ENCODE peak calls at places on chromosomes 1 and 21, in nine cellular contexts. N is upper lobe of right lung; F is vagina; D is CD8-positive, alpha-beta T cell; P is left ventricle myocardium inferior; A is cardiac muscle cell; T is heart left ventricle; M is IMR-90; H is kidney. G is an unnamed sample.

GRCh38 chr1:215279682-215280081 is 197.1 kb downstream of the KCNK2 start:
- DNase-seq in N (no peak), F (no peak), D (no peak), P (no peak), A (no peak), T (no peak), M (no peak), H (no peak), G (no peak)

GRCh38 chr1:230643887-230644286 is 1.6 kb downstream of the COG2 start:
- DNase-seq in N (no peak), F (no peak), D (no peak), P (no peak), A (peak; percentile 25), T (no peak), M (peak; percentile 51), H (no peak), G (no peak)

GRCh38 chr1:50697440-50698421 is 262.3 kb downstream of the FAF1 start:
- DNase-seq in N (no peak), F (no peak), D (no peak), P (no peak), A (peak; percentile 40), T (no peak), M (peak; percentile 62), H (no peak), G (no peak)

GRCh38 chr1:99627615-99628014 is 18.3 kb upstream of the PALMD start:
- DNase-seq in N (no peak), F (no peak), D (no peak), P (no peak), A (no peak), T (no peak), M (no peak), H (no peak), G (no peak)

GRCh38 chr1:49251385-49251784 is 474.7 kb upstream of the BEND5 start:
- DNase-seq in N (no peak), F (no peak), D (no peak), P (no peak), A (no peak), T (no peak), M (no peak), H (no peak), G (no peak)

GRCh38 chr1:169348356-169349036 is 19.1 kb downstream of the NME7 start:
- DNase-seq in N (no peak), F (no peak), D (peak; percentile 20), P (no peak), A (peak; percentile 77), T (no peak), M (peak; percentile 68), H (no peak), G (no peak)

GRCh38 chr1:24969616-24970398 is 39.7 kb upstream of the RUNX3 start:
- DNase-seq in N (no peak), F (no peak), D (no peak), P (no peak), A (no peak), T (no peak), M (no peak), H (peak; percentile 56), G (no peak)

GRCh38 chr1:69673301-69673700 is 105.6 kb downstream of the LRRC7 start:
- DNase-seq in N (no peak), F (no peak), D (no peak), P (no peak), A (peak; percentile 4), T (no peak), M (no peak), H (no peak), G (no peak)

GRCh38 chr1:17873007-17873675 is 118.0 kb downstream of the ACTL8 start:
- DNase-seq in N (no peak), F (no peak), D (no peak), P (peak; percentile 73), A (no peak), T (peak; percentile 32), M (no peak), H (peak; percentile 51), G (no peak)

GRCh38 chr1:44345187-44345775 is 9.8 kb downstream of the ERI3 start:
- DNase-seq in N (no peak), F (no peak), D (no peak), P (no peak), A (no peak), T (no peak), M (no peak), H (no peak), G (no peak)

GRCh38 chr1:44351289-44351688 is 3.8 kb downstream of the ERI3 start:
- DNase-seq in N (no peak), F (no peak), D (no peak), P (no peak), A (no peak), T (no peak), M (no peak), H (no peak), G (no peak)

GRCh38 chr1:44346184-44346583 is 8.9 kb downstream of the ERI3 start:
- DNase-seq in N (no peak), F (no peak), D (no peak), P (no peak), A (no peak), T (no peak), M (no peak), H (no peak), G (no peak)

GRCh38 chr1:44347280-44347679 is 7.8 kb downstream of the ERI3 start:
- DNase-seq in N (no peak), F (no peak), D (no peak), P (no peak), A (peak; percentile 38), T (no peak), M (no peak), H (no peak), G (no peak)

DNA sequence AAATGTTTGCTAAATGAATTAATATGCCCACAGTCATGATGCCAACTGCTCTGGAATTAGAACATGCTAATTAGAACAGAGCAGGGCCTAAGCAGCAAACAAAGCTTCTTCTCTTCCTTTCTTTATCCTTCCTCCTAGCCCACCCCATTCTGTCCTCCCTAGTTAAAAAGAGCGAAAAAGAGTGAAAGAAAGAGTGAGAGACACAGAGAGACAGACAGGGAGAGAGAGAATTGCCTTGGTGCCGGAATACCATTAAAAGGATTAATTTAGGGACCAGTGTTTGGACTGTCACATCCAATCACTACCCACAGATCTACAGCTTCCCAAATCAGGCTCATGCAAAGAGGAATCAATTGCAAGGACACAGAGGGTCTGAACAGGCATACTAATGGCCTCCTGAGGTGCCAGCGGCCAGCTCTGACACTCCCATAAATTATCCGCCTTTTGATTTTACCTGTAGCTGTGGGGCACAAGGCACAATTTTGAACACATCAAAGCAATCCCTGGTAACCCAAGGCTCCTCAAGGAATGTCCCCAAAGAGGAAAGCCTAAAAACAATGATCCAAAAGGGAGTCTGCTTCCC is 6.9 kb downstream of the ERI3 start:
- DNase-seq in N (no peak), F (no peak), D (no peak), P (no peak), A (no peak), T (no peak), M (no peak), H (no peak), G (no peak)
- H3K4me3 ChIP-seq in N (no peak overlapping the region), F (no peak overlapping the region), D (no peak overlapping the region), P (no peak overlapping the region), A (no peak overlapping the region), T (no peak overlapping the region), M (no peak overlapping the region), H (no peak overlapping the region), G (no peak overlapping the region)

DNA sequence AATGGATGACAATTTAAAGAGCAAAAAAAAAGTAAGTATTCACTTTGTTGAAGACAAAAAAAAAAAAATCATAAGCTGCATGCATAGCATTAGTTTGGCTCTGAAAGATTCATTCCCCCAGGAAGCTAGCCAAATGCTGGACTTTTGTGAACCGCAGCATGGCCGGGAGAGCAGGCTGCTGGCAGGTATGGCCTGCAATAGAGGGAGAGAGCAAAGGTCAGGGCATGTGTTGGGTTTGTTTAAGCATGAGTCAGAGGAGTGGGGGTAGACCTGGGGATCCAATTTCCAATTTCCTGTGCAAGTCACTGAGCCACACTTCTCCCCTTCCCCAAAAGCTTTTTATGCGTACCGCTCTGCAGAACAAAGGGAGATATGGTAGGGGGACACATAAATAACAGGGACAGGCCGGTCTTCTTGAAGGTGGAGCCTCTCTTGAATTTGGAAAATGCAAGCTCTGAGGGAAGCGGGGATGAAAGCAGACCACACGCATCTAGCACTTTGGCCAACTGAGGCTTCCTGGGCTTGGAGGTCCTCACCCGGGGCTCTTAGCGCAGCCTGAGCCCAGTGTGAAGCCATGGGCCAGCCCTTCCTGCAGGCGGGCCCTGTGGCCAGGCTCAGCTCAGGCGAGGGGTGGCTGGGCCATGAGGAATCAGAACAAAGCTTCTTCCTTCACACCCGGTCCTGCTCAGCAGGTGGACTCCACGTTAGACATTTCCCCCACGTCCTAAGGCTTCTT is 171.1 kb downstream of the TOMM20 start:
- DNase-seq in N (no peak), F (no peak), D (no peak), P (no peak), A (peak; percentile 84), T (no peak), M (peak; percentile 93), H (no peak), G (no peak)
- H3K27ac ChIP-seq in N (no peak overlapping the region), F (no peak overlapping the region), D (no peak overlapping the region), P (peak overlapping the region; percentile 25), A (peak overlapping the region; percentile 58), T (no peak overlapping the region), M (peak overlapping the region; percentile 46), H (peak overlapping the region; percentile 29), G (no peak overlapping the region)

DNA sequence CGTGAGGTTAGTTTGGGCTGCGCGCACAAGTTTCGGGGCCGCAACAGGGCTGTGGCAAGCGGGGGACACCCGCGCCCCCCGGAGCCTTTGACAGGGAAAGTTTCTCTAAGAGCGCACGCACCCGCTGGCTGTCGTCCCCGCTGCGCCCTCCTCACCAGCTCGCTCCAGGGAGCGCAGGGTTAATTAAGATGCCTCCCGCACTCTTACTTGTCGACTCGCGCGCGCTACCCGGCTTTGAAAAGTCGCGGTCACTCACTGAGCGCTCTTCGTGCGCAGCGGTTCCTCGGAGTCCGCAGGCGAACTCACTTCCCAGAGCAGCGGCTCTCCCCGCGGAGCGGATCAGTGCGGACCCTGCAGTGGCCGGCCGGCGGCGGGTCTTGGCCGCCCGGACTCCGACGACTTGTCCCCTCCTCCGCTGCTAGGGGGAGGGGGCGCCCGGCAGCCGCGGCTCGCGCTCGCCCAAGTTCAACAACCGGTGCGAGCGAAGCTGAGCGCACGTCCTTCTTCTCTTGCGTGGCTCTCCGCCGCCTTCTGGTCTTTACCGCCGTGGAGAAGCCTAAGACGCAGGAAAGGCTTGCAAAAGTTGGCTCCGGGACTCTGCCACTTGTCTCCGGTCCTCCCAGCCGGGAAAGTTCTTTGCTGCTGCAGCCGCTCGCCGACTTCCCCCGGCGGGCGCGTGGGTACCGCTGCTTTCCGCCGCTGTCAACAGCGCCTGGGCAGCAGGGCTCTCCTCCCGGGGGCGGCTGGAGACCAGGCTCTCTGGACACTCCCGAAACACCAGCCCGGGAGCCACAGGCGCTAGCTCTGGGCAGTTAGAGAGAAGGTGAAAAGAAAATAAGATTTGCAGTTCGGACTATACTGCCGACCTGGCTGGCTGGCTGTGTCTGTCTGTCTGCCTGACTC is 506 bp downstream of the JUN start:
- DNase-seq in N (peak; percentile 85), F (peak; percentile 90), D (peak; percentile 50), P (peak; percentile 50), A (peak; percentile 73), T (peak; percentile 59), M (peak; percentile 52), H (peak; percentile 91), G (peak; percentile 79)
- TF ChIP-seq CTCF in N (no peak), F (no peak), D (no peak), P (no peak), A (no peak), T (no peak), M (no peak), H (no peak), G (no peak)

DNA sequence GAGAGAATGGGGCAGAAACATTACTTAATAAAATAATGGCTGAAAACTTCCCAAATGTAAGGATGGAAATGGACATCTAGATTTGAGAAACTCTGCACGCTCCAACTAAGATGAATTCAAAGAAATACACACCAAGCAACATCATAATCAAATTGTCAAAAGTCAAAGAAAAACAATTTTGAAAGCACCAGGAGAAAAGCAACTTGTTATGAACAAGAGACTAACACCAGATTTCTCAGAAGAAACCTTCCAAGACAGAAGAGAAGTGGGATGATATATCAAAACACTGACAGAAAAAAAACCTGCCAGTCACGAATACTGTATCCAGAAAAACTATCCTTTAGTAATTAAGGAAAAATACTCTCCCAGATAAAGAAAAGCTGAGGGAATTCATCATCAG is 208.6 kb upstream of the SAMSN1 start:
- DNase-seq in N (no peak), F (no peak), D (no peak), P (no peak), A (no peak), T (no peak), M (no peak), H (no peak), G (no peak)
- H3K4me3 ChIP-seq in N (no peak overlapping the region), F (no peak overlapping the region), D (no peak overlapping the region), P (no peak overlapping the region), A (no peak overlapping the region), T (no peak overlapping the region), M (no peak overlapping the region), H (no peak overlapping the region), G (no peak overlapping the region)

G was measured in lower lobe of right lung.